ENCODE peak calls at places on chromosomes 16 and 17, in six cellular contexts. T is HEK293T, S is WTC11, K is K562, P is HepG2, R is H1. I is an unnamed sample.

GRCh38 chr16:84742561-84743200 is 42.9 kb downstream of the USP10 start:
- DNase-seq in T (no peak), S (no peak), K (no peak), P (no peak), R (no peak), I (no peak)

GRCh38 chr17:79698086-79698690 is 32.6 kb upstream of the ENPP7 start:
- DNase-seq in T (no peak), S (no peak), K (no peak), P (no peak), R (no peak), I (no peak)

GRCh38 chr17:62064029-62064790 is 868 bp downstream of the MED13 start:
- DNase-seq in T (no peak), S (no peak), K (no peak), P (no peak), R (no peak), I (no peak)

GRCh38 chr17:80219013-80219776 is 938 bp downstream of the SGSH start:
- DNase-seq in T (peak), S (no peak), K (peak), P (peak), R (no peak), I (peak)

GRCh38 chr16:13660807-13661206 is 259.1 kb upstream of the ERCC4 start:
- DNase-seq in T (no peak), S (no peak), K (no peak), P (no peak), R (no peak), I (no peak)

GRCh38 chr17:38701504-38702165 is 3.4 kb upstream of the MLLT6 start:
- DNase-seq in T (no peak), S (no peak), K (peak), P (peak), R (no peak), I (peak)

GRCh38 chr17:19399750-19400450 is 11.1 kb upstream of the RNF112 start:
- DNase-seq in T (no peak), S (no peak), K (no peak), P (no peak), R (no peak), I (no peak)

GRCh38 chr17:15220785-15221184 is 44.3 kb downstream of the PMP22 start:
- DNase-seq in T (no peak), S (no peak), K (no peak), P (no peak), R (no peak), I (no peak)

GRCh38 chr16:72013389-72013788 is 4.8 kb downstream of the DHODH start:
- DNase-seq in T (no peak), S (no peak), K (peak), P (no peak), R (no peak), I (no peak)

GRCh38 chr17:50477976-50478375 is 684 bp upstream of the RSAD1 start:
- DNase-seq in T (no peak), S (no peak), K (no peak), P (no peak), R (no peak), I (no peak)

GRCh38 chr17:49117581-49118230 is 14.9 kb upstream of the B4GALNT2 start:
- DNase-seq in T (no peak), S (no peak), K (no peak), P (no peak), R (no peak), I (no peak)

GRCh38 chr17:33057564-33057963 is 65.9 kb downstream of the SPACA3 start:
- DNase-seq in T (no peak), S (no peak), K (no peak), P (no peak), R (no peak), I (no peak)

GRCh38 chr16:49462989-49463371 is 89.4 kb downstream of the C16orf78 start:
- DNase-seq in T (no peak), S (no peak), K (no peak), P (no peak), R (peak), I (no peak)

GRCh38 chr16:11361751-11362742 is 16.8 kb downstream of the RMI2 start:
- DNase-seq in T (peak), S (no peak), K (no peak), P (no peak), R (no peak), I (peak)

GRCh38 chr17:9173386-9173983 is 152.2 kb downstream of the NTN1 start:
- DNase-seq in T (no peak), S (no peak), K (no peak), P (no peak), R (no peak), I (no peak)

GRCh38 chr16:62068747-62069146 is 32.5 kb upstream of the CDH8 start:
- DNase-seq in T (peak), S (no peak), K (peak), P (peak), R (no peak), I (no peak)

GRCh38 chr16:48385272-48385953 is at the start of gene SIAH1:
- DNase-seq in T (peak), S (peak), K (peak), P (peak), R (peak), I (no peak)

GRCh38 chr17:63464691-63465090 is 12.2 kb upstream of the ACE start:
- DNase-seq in T (no peak), S (no peak), K (no peak), P (no peak), R (no peak), I (no peak)

GRCh38 chr17:45646288-45646988 is 137.7 kb upstream of the CRHR1 start:
- DNase-seq in T (no peak), S (no peak), K (no peak), P (peak), R (no peak), I (no peak)

GRCh38 chr17:69227536-69227935 is 1.1 kb downstream of the ABCA10 start:
- DNase-seq in T (no peak), S (no peak), K (no peak), P (no peak), R (no peak), I (no peak)

GRCh38 chr17:30550512-30551273 is 73.5 kb downstream of the GOSR1 start:
- DNase-seq in T (no peak), S (no peak), K (peak), P (no peak), R (peak), I (peak)

GRCh38 chr17:30547778-30548177 is 70.6 kb downstream of the GOSR1 start:
- DNase-seq in T (no peak), S (no peak), K (no peak), P (no peak), R (no peak), I (no peak)

GRCh38 chr17:30548189-30548588 is 71.0 kb downstream of the GOSR1 start:
- DNase-seq in T (no peak), S (no peak), K (no peak), P (no peak), R (peak), I (no peak)

GRCh38 chr17:30551666-30552339 is 74.6 kb downstream of the GOSR1 start:
- DNase-seq in T (no peak), S (no peak), K (no peak), P (no peak), R (peak), I (no peak)

DNA sequence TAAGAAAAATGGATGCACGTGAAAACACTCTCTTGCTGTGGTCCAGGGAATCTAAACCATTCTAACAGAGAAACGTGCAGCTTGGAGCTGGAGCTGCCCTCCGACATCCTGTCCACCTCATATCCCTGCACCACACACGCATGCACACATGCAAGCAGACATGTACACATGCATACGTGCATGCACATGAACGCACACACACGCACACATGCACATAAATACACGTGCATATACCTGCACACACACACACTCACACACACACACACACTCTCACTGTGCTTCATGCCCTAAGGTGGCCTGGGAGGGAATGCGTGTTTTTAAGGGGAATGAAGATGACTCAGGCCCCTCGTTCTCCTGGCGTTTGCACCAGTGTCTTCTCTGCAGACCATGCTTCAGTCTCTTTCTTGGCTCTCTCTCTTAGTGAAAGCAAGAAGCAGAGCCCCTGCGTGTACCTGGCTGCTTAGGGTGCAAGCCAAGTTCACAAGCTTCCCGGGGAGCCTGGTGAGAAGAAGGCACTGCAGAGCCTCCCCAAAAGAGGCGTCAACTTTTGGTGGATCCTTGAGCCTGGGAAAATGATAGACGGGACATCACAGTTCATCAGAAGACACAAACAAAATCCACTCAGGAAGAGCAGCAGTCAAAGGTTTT is 72.8 kb downstream of the GOSR1 start:
- DNase-seq in T (no peak), S (no peak), K (no peak), P (no peak), R (no peak), I (no peak)
- TF ChIP-seq SP1 in T (no peak), S (no peak), K (no peak), P (no peak), R (no peak), I (no peak)

GRCh38 chr17:72104863-72105234 is 16.0 kb upstream of the SOX9 start:
- DNase-seq in T (no peak), S (no peak), K (no peak), P (no peak), R (no peak), I (no peak)
- TF ChIP-seq SP1 in T (no peak), S (no peak), K (no peak), P (no peak), R (no peak), I (no peak)

GRCh38 chr17:66551839-66552238 is 249.4 kb downstream of the PRKCA start:
- DNase-seq in T (no peak), S (no peak), K (no peak), P (no peak), R (no peak), I (no peak)
- TF ChIP-seq SP1 in T (no peak), S (no peak), K (no peak), P (no peak), R (no peak), I (no peak)

DNA sequence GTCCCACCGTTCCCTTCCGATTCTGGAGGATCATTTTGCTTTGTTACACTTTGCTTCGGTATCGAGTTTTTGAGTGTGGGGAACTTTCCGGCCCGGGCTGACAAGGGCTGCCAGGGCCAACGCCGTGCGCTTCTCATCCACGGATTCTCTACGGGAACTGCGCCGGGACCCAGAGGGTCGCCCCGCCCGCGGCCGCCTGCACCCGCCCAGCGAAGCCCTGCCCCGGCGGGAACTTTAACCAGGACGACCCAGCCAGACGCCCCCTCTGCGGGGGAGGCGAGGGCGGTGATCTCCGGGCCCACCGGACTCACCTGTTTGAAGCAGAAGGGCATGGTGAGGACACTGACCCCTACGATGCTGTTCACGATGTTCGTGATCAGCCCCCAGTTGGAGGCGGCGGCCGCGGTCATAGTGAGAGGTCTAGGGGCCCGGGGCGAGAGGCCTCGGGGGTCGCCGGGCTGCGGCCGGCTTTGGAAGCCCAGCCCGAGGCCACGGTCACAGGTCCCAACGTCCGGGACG is 536 bp downstream of the SLC38A10 start:
- DNase-seq in T (peak), S (no peak), K (peak), P (no peak), R (no peak), I (no peak)
- TF ChIP-seq SP1 in T (no peak), S (no peak), K (peak), P (no peak), R (no peak), I (no peak)

DNA sequence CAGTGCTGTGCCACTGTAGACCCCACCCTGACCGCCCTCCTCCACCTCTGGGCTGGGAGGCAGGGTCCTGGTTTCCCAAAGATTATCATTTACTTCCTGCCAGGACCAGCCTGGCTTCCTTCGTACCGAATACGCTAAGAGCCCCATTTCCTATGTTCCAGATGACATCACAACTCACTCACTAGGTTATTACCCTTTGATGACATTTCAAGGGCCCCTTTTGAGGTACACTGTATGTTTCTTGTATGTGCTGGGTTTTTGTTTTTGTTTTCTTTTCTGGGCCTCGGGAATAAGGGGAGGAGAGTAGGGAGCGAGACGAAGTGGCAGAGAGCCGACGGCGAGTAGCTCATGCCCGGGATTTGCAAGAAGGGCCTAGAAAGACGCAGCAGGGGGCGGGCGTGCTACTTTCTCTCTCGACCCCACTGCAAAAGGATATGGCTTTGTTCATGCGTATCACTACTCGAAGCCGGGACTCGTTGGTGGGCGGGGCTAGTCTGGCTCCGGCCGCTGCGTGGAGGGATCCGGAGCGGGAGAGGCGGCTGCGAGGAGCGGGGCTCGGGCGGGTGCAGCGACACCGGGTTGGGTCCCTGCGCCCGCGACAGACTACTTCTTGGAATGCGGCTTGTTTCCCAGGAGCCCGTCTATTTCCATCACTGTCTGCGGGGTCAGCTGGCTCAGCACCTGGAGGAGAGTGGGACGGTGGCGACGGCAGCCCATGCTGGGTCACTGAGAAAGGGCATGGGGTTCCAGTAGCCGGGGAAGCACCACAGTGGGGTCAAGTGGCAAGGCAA is 6.6 kb upstream of the RNF227 start:
- DNase-seq in T (no peak), S (peak), K (no peak), P (no peak), R (peak), I (no peak)
- TF ChIP-seq SP1 in T (no peak), S (peak), K (no peak), P (no peak), R (peak), I (no peak)

GRCh38 chr16:75052481-75053211 is 53.8 kb downstream of the ZNRF1 start:
- DNase-seq in T (no peak), S (no peak), K (no peak), P (no peak), R (no peak), I (no peak)

GRCh38 chr16:75058815-75059214 is 57.8 kb downstream of the LDHD start:
- DNase-seq in T (no peak), S (no peak), K (no peak), P (no peak), R (no peak), I (no peak)

GRCh38 chr16:75054556-75054947 is 55.7 kb downstream of the ZNRF1 start:
- DNase-seq in T (no peak), S (no peak), K (no peak), P (no peak), R (no peak), I (no peak)

GRCh38 chr16:75048546-75048945 is 49.7 kb downstream of the ZNRF1 start:
- DNase-seq in T (no peak), S (no peak), K (no peak), P (no peak), R (no peak), I (no peak)

GRCh38 chr16:75053791-75054555 is 55.1 kb downstream of the ZNRF1 start:
- DNase-seq in T (no peak), S (no peak), K (peak), P (peak), R (no peak), I (no peak)
- TF ChIP-seq SP1 in T (no peak), S (no peak), K (no peak), P (no peak), R (no peak), I (no peak)

DNA sequence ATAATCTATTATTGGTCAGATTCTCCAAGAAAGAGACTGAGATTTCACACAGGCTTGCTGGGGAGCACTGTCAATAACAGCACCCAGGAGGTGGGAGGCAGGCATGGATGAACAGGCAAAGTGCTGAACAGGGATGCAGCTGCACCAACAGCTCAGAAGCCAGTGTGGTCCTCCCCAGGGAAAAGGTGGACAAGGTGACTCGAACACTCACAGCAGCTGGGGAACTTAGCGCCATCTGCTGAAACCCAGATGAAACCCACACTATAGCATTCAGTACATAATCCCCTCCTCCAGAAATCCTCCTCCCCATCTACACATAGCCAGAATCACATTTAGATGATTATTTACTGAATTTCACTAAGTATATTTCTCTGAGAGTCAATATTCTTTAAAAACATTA is 255.2 kb upstream of the WSB1 start:
- DNase-seq in T (peak), S (no peak), K (peak), P (peak), R (no peak), I (no peak)
- TF ChIP-seq SP1 in T (no peak), S (no peak), K (no peak), P (no peak), R (no peak), I (no peak)

GRCh38 chr17:72726936-72727335 is 365.6 kb downstream of the SLC39A11 start:
- DNase-seq in T (no peak), S (no peak), K (no peak), P (no peak), R (no peak), I (peak)
- TF ChIP-seq SP1 in T (no peak), S (no peak), K (no peak), P (no peak), R (no peak), I (no peak)

DNA sequence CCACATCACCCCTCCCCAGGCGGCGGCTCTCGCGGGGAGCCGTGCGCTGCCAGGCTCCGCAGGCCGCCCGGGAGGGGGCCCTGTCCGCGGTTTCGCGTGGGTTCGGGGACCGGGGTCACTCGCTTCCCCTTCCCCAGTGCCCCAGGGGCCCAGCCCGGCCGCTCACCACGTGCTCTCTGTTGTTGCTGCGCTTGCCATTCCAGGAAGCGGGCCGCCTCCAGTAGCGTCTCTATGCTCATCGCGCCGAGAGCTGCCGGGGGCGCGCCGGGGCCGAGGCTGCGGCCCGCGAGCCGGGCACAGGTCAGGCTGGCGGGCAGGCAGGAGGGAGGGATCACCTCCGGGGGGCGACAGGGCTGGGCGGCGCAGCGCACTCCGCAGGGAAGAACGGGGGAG is 390 bp downstream of the MNT start:
- DNase-seq in T (peak), S (peak), K (peak), P (peak), R (peak), I (no peak)
- TF ChIP-seq SP1 in T (no peak), S (no peak), K (no peak), P (no peak), R (no peak), I (no peak)